ENCODE peak calls at places on chromosomes 13 and 19, in ten cellular contexts. V, Z, K, H, S, G, Y, B, L and Q are unnamed samples.

GRCh38 chr13:71591380-71591779 is 275.6 kb downstream of the DACH1 start:
- DNase-seq in Z (no peak), K (no peak), L (no peak), H (no peak), V (no peak), Y (no peak), G (no peak), B (no peak), S (no peak), Q (no peak)

GRCh38 chr13:24500977-24501376 is 11.6 kb downstream of the PARP4 start:
- DNase-seq in L (no peak), S (peak; percentile 94), Y (no peak), Z (no peak), V (no peak), G (no peak), K (no peak), B (no peak), H (no peak), Q (no peak)

GRCh38 chr13:61664821-61665705 is 249.4 kb upstream of the PCDH20 start:
- DNase-seq in G (no peak), Y (no peak), K (peak; percentile 61), V (no peak), B (no peak), S (no peak), Z (no peak), H (no peak), L (no peak), Q (no peak)

GRCh38 chr13:107516517-107516916 is 698.8 kb downstream of the LIG4 start:
- DNase-seq in G (no peak), S (no peak), B (no peak), V (no peak), L (no peak), Z (no peak), H (no peak), K (no peak), Y (no peak), Q (no peak)

GRCh38 chr13:65913173-65913572 is 1317.0 kb downstream of the PCDH9 start:
- DNase-seq in K (no peak), Z (no peak), G (no peak), L (no peak), Y (no peak), S (peak; percentile 88), B (no peak), V (no peak), H (no peak), Q (no peak)

GRCh38 chr19:34712606-34713261 is 21.3 kb upstream of the ZNF181 start:
- DNase-seq in S (peak; percentile 92), G (peak; percentile 67), Y (peak; percentile 86), H (peak; percentile 28), L (no peak), Z (peak; percentile 82), B (no peak), K (peak; percentile 52), V (peak; percentile 30), Q (no peak)

GRCh38 chr13:42553098-42554046 is 20.6 kb upstream of the TNFSF11 start:
- DNase-seq in L (no peak), B (no peak), Y (no peak), Z (no peak), K (no peak), V (no peak), G (peak; percentile 60), S (peak; percentile 66), H (no peak), Q (no peak)

GRCh38 chr19:51156710-51157109 is 14.6 kb downstream of the SIGLEC7 start:
- DNase-seq in G (no peak), V (no peak), K (no peak), B (no peak), H (no peak), Y (no peak), Z (no peak), S (no peak), L (no peak), Q (no peak)

GRCh38 chr13:111629933-111630332 is 309.5 kb downstream of the TEX29 start:
- DNase-seq in L (no peak), Y (peak; percentile 42), B (no peak), K (no peak), Z (no peak), H (no peak), V (no peak), G (no peak), S (no peak), Q (no peak)

GRCh38 chr13:113584870-113585671 is 518 bp downstream of the TFDP1 start:
- DNase-seq in S (no peak), Y (peak; percentile 45), Z (peak; percentile 36), H (peak; percentile 49), K (peak; percentile 24), V (no peak), L (peak; percentile 63), B (no peak), G (no peak), Q (peak; percentile 65)

GRCh38 chr13:98664510-98664909 is 87.6 kb upstream of the STK24 start:
- DNase-seq in K (no peak), Y (no peak), L (no peak), B (no peak), V (no peak), S (no peak), H (no peak), Z (no peak), G (no peak), Q (no peak)

GRCh38 chr13:36848228-36848982 is 29.4 kb downstream of the RFXAP start:
- DNase-seq in Z (peak; percentile 29), Y (peak; percentile 32), B (no peak), H (no peak), G (no peak), V (no peak), K (no peak), S (no peak), L (no peak), Q (no peak)
- TF ChIP-seq CTCF in Z (peak; percentile 72), Y (peak; percentile 41), B (peak; percentile 21), H (no peak), G (no peak), V (peak; percentile 25), K (no peak), S (peak; percentile 16), L (peak; percentile 17), Q (peak; percentile 49)

GRCh38 chr13:101785858-101786257 is 333.4 kb downstream of the ITGBL1 start:
- DNase-seq in Y (peak; percentile 64), G (peak; percentile 24), S (no peak), V (peak; percentile 42), Z (peak; percentile 1), B (no peak), H (peak; percentile 14), K (no peak), L (no peak), Q (no peak)
- TF ChIP-seq CTCF in Y (peak; percentile 58), G (no peak), S (no peak), V (peak; percentile 44), Z (peak; percentile 29), B (peak; percentile 39), H (peak; percentile 14), K (no peak), L (no peak), Q (peak; percentile 54)

GRCh38 chr13:91078093-91078679 is 269.3 kb upstream of the MIR17HG start:
- DNase-seq in Y (peak; percentile 16), B (no peak), K (no peak), H (no peak), S (no peak), V (no peak), G (no peak), L (no peak), Z (peak; percentile 53), Q (no peak)
- TF ChIP-seq CTCF in Y (peak; percentile 64), B (peak; percentile 64), K (no peak), H (peak; percentile 42), S (no peak), V (no peak), G (peak; percentile 29), L (peak; percentile 30), Z (no peak), Q (peak; percentile 77)

GRCh38 chr13:51768378-51768921 is 35.5 kb downstream of the DHRS12 start:
- DNase-seq in B (no peak), Z (no peak), Y (peak; percentile 66), H (peak; percentile 21), S (no peak), V (no peak), G (no peak), K (no peak), L (no peak), Q (no peak)
- TF ChIP-seq CTCF in B (peak; percentile 39), Z (no peak), Y (peak; percentile 67), H (peak; percentile 41), S (no peak), V (peak; percentile 39), G (no peak), K (no peak), L (no peak), Q (peak; percentile 44)

DNA sequence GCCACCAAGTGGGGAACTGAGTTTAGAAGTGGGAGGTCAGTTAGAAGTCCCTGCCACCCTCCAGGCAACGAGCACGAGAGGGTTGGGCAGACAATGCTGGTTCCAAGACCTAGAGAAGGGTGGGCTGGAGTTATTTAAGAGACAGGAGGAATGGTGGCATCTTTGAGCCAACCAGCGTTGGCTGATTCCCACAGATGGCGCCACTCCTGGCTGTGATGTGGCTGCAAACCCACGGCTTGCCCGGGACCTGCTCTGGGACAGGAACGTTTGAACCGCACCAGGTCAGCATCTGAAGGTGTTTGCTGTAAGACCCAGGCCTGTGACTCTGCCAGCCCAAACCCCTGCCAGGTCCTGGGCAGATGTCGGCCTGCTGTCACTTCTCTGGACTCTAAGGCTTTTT is 42.8 kb downstream of the BICRA start:
- DNase-seq in G (no peak), Y (no peak), L (no peak), K (no peak), S (no peak), B (no peak), H (no peak), V (no peak), Z (no peak), Q (no peak)
- TF ChIP-seq CTCF in G (no peak), Y (no peak), L (no peak), K (no peak), S (no peak), B (no peak), H (no peak), V (no peak), Z (no peak), Q (no peak)

DNA sequence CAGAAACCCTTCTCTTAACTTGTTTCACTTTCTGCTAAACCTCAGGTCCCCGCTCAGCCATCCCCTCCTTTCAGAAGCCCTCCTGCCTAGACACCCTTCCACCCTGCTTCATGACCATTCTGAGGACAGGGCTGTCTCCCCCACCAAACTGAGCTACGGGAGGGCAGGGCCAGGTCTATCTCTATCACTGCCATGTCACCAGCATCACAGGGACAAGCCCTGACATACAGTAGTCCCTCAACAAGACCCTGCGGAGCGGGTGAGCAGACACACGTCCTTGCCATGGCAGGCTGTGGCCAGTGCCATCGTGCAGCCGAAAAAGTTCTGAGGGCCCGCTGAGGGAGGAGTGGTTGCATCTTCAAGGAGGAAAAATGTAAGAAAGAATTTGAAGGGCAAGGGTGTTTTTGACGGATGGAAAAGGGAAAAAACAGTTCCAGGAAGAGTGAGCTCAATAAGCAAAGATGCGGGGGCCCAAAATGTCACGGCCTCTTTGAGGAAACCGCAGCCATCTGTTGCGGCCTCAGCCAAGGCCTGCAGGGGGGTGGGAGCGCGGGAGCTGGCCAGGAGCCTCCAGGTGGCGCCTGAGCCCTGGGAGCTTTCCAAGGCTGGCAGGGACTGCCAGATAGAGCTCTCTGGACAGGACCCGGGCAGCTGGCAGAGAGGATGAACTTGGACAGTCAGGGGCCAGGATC is 8.1 kb downstream of the PTGIR start:
- DNase-seq in B (no peak), H (peak; percentile 73), G (peak; percentile 96), Y (peak; percentile 83), S (peak; percentile 59), L (peak; percentile 82), Z (peak; percentile 65), V (peak; percentile 77), K (peak; percentile 88), Q (no peak)
- TF ChIP-seq CTCF in B (peak; percentile 60), H (peak; percentile 46), G (peak; percentile 82), Y (peak; percentile 73), S (peak; percentile 29), L (peak; percentile 33), Z (peak; percentile 79), V (peak; percentile 39), K (no peak), Q (peak; percentile 68)